ENCODE peak calls at places on chromosome 10, in ten cellular contexts. One of them, this sample, is unnamed.

GRCh38 chr10:117541909-117542705 is 439 bp upstream of the EMX2 start:
- DNase-seq in lower leg skin: peak
- DNase-seq in A549: peak
- DNase-seq in breast epithelium: no peak
- DNase-seq in IMR-90: peak
- DNase-seq in heart left ventricle: no peak
- DNase-seq in adrenal gland: no peak
- DNase-seq in transverse colon: no peak
- DNase-seq in endothelial cell of umbilical vein: no peak
- DNase-seq in esophagus squamous epithelium: no peak
- DNase-seq in this sample: no peak

GRCh38 chr10:115844592-115844991 is 428.4 kb downstream of the GFRA1 start:
- DNase-seq in lower leg skin: no peak
- DNase-seq in A549: no peak
- DNase-seq in breast epithelium: no peak
- DNase-seq in IMR-90: no peak
- DNase-seq in heart left ventricle: no peak
- DNase-seq in adrenal gland: peak
- DNase-seq in transverse colon: no peak
- DNase-seq in endothelial cell of umbilical vein: no peak
- DNase-seq in esophagus squamous epithelium: no peak
- DNase-seq in this sample: no peak

GRCh38 chr10:118832242-118832651 is 77.5 kb upstream of the CACUL1 start:
- DNase-seq in lower leg skin: peak
- DNase-seq in A549: no peak
- DNase-seq in breast epithelium: peak
- DNase-seq in IMR-90: peak
- DNase-seq in heart left ventricle: peak
- DNase-seq in adrenal gland: peak
- DNase-seq in transverse colon: peak
- DNase-seq in endothelial cell of umbilical vein: peak
- DNase-seq in esophagus squamous epithelium: no peak
- DNase-seq in this sample: peak

GRCh38 chr10:74167443-74167842 is 16.4 kb downstream of the ADK start:
- DNase-seq in lower leg skin: no peak
- DNase-seq in A549: no peak
- DNase-seq in breast epithelium: no peak
- DNase-seq in IMR-90: no peak
- DNase-seq in heart left ventricle: no peak
- DNase-seq in adrenal gland: no peak
- DNase-seq in transverse colon: no peak
- DNase-seq in endothelial cell of umbilical vein: no peak
- DNase-seq in esophagus squamous epithelium: no peak
- DNase-seq in this sample: no peak

GRCh38 chr10:71072820-71073205 is 139.6 kb upstream of the UNC5B start:
- DNase-seq in lower leg skin: no peak
- DNase-seq in A549: no peak
- DNase-seq in breast epithelium: no peak
- DNase-seq in IMR-90: no peak
- DNase-seq in heart left ventricle: no peak
- DNase-seq in adrenal gland: no peak
- DNase-seq in transverse colon: no peak
- DNase-seq in endothelial cell of umbilical vein: no peak
- DNase-seq in esophagus squamous epithelium: no peak
- DNase-seq in this sample: no peak

GRCh38 chr10:129530486-129531065 is 63.5 kb downstream of the MGMT start:
- DNase-seq in lower leg skin: no peak
- DNase-seq in A549: no peak
- DNase-seq in breast epithelium: no peak
- DNase-seq in IMR-90: no peak
- DNase-seq in heart left ventricle: peak
- DNase-seq in adrenal gland: no peak
- DNase-seq in transverse colon: no peak
- DNase-seq in endothelial cell of umbilical vein: no peak
- DNase-seq in esophagus squamous epithelium: no peak
- DNase-seq in this sample: peak

GRCh38 chr10:79229830-79230562 is 117.3 kb upstream of the PPIF start:
- DNase-seq in lower leg skin: no peak
- DNase-seq in A549: no peak
- DNase-seq in breast epithelium: no peak
- DNase-seq in IMR-90: peak
- DNase-seq in heart left ventricle: no peak
- DNase-seq in adrenal gland: no peak
- DNase-seq in transverse colon: no peak
- DNase-seq in endothelial cell of umbilical vein: no peak
- DNase-seq in esophagus squamous epithelium: no peak
- DNase-seq in this sample: no peak

GRCh38 chr10:23065549-23065948 is 29.8 kb upstream of the MSRB2 start:
- DNase-seq in lower leg skin: peak
- DNase-seq in A549: peak
- DNase-seq in breast epithelium: peak
- DNase-seq in IMR-90: peak
- DNase-seq in heart left ventricle: peak
- DNase-seq in adrenal gland: peak
- DNase-seq in transverse colon: peak
- DNase-seq in endothelial cell of umbilical vein: peak
- DNase-seq in esophagus squamous epithelium: no peak
- DNase-seq in this sample: peak

GRCh38 chr10:132294561-132295320 is 13.0 kb downstream of the STK32C start:
- DNase-seq in lower leg skin: peak
- DNase-seq in A549: no peak
- DNase-seq in breast epithelium: no peak
- DNase-seq in IMR-90: no peak
- DNase-seq in heart left ventricle: peak
- DNase-seq in adrenal gland: no peak
- DNase-seq in transverse colon: no peak
- DNase-seq in endothelial cell of umbilical vein: no peak
- DNase-seq in esophagus squamous epithelium: no peak
- DNase-seq in this sample: peak

GRCh38 chr10:119197921-119198320 is 9.4 kb upstream of the GRK5 start:
- DNase-seq in lower leg skin: no peak
- DNase-seq in A549: no peak
- DNase-seq in breast epithelium: no peak
- DNase-seq in IMR-90: peak
- DNase-seq in heart left ventricle: no peak
- DNase-seq in adrenal gland: no peak
- DNase-seq in transverse colon: no peak
- DNase-seq in endothelial cell of umbilical vein: peak
- DNase-seq in esophagus squamous epithelium: no peak
- DNase-seq in this sample: no peak

GRCh38 chr10:121154310-121154709 is 303.1 kb downstream of the WDR11 start:
- DNase-seq in lower leg skin: no peak
- DNase-seq in A549: no peak
- DNase-seq in breast epithelium: no peak
- DNase-seq in IMR-90: no peak
- DNase-seq in heart left ventricle: no peak
- DNase-seq in adrenal gland: no peak
- DNase-seq in transverse colon: no peak
- DNase-seq in endothelial cell of umbilical vein: no peak
- DNase-seq in esophagus squamous epithelium: no peak
- DNase-seq in this sample: no peak

GRCh38 chr10:89793649-89794254 is 92.4 kb downstream of the KIF20B start:
- DNase-seq in lower leg skin: no peak
- DNase-seq in A549: peak
- DNase-seq in breast epithelium: no peak
- DNase-seq in IMR-90: peak
- DNase-seq in heart left ventricle: no peak
- DNase-seq in adrenal gland: peak
- DNase-seq in transverse colon: no peak
- DNase-seq in endothelial cell of umbilical vein: peak
- DNase-seq in esophagus squamous epithelium: no peak
- DNase-seq in this sample: no peak

GRCh38 chr10:4941540-4942330 is 21.5 kb upstream of the AKR1C1 start:
- DNase-seq in lower leg skin: no peak
- DNase-seq in A549: peak
- DNase-seq in breast epithelium: no peak
- DNase-seq in IMR-90: peak
- DNase-seq in heart left ventricle: no peak
- DNase-seq in adrenal gland: no peak
- DNase-seq in transverse colon: no peak
- DNase-seq in endothelial cell of umbilical vein: peak
- DNase-seq in esophagus squamous epithelium: no peak
- DNase-seq in this sample: no peak

GRCh38 chr10:132133449-132134291 is 53.1 kb upstream of the DPYSL4 start:
- DNase-seq in lower leg skin: no peak
- DNase-seq in A549: no peak
- DNase-seq in breast epithelium: no peak
- DNase-seq in IMR-90: no peak
- DNase-seq in heart left ventricle: peak
- DNase-seq in adrenal gland: no peak
- DNase-seq in transverse colon: no peak
- DNase-seq in endothelial cell of umbilical vein: no peak
- DNase-seq in esophagus squamous epithelium: no peak
- DNase-seq in this sample: peak

GRCh38 chr10:130201043-130201380 is 64.8 kb downstream of the GLRX3 start:
- DNase-seq in lower leg skin: no peak
- DNase-seq in A549: no peak
- DNase-seq in breast epithelium: no peak
- DNase-seq in IMR-90: no peak
- DNase-seq in heart left ventricle: no peak
- DNase-seq in adrenal gland: no peak
- DNase-seq in transverse colon: no peak
- DNase-seq in endothelial cell of umbilical vein: no peak
- DNase-seq in esophagus squamous epithelium: no peak
- DNase-seq in this sample: no peak

DNA sequence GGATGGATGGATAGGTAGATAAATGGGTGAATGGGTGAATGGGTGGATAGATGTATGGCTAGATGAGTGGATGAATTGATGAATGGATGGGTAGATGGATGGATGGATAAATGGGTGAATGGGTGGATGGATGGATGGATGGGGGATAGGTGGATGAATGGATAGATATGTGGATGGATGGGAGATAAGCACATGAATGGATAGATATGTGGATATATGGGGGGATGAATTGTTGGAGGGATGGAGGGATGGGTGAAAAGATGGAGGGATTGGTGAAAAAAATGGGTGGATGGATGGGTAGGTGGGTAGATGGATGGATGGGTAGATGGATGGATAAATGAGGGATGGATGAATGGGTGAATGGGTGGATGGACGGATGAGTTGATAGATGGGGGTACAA is 196.4 kb downstream of the FRMD4A start:
- DNase-seq in lower leg skin: no peak
- DNase-seq in A549: no peak
- DNase-seq in breast epithelium: no peak
- DNase-seq in IMR-90: no peak
- DNase-seq in heart left ventricle: no peak
- DNase-seq in adrenal gland: no peak
- DNase-seq in transverse colon: no peak
- DNase-seq in endothelial cell of umbilical vein: no peak
- DNase-seq in esophagus squamous epithelium: no peak
- DNase-seq in this sample: no peak
- H3K4me3 ChIP-seq in lower leg skin: no peak
- H3K4me3 ChIP-seq in A549: no peak
- H3K4me3 ChIP-seq in breast epithelium: no peak
- H3K4me3 ChIP-seq in IMR-90: no peak
- H3K4me3 ChIP-seq in heart left ventricle: no peak
- H3K4me3 ChIP-seq in adrenal gland: no peak
- H3K4me3 ChIP-seq in transverse colon: no peak
- H3K4me3 ChIP-seq in endothelial cell of umbilical vein: no peak
- H3K4me3 ChIP-seq in esophagus squamous epithelium: no peak
- H3K4me3 ChIP-seq in this sample: no peak

GRCh38 chr10:18658992-18659783 is at the start of gene ARL5B:
- DNase-seq in lower leg skin: peak
- DNase-seq in A549: peak
- DNase-seq in breast epithelium: peak
- DNase-seq in IMR-90: peak
- DNase-seq in heart left ventricle: peak
- DNase-seq in adrenal gland: peak
- DNase-seq in transverse colon: peak
- DNase-seq in endothelial cell of umbilical vein: peak
- DNase-seq in esophagus squamous epithelium: peak
- DNase-seq in this sample: peak
- TF ChIP-seq POLR2A in lower leg skin: no peak
- TF ChIP-seq POLR2A in A549: peak
- TF ChIP-seq POLR2A in breast epithelium: peak
- TF ChIP-seq POLR2A in IMR-90: peak
- TF ChIP-seq POLR2A in heart left ventricle: peak
- TF ChIP-seq POLR2A in adrenal gland: peak
- TF ChIP-seq POLR2A in transverse colon: peak
- TF ChIP-seq POLR2A in endothelial cell of umbilical vein: peak
- TF ChIP-seq POLR2A in esophagus squamous epithelium: peak
- TF ChIP-seq POLR2A in this sample: peak

GRCh38 chr10:3658766-3659165 is 126.2 kb downstream of the KLF6 start:
- DNase-seq in lower leg skin: no peak
- DNase-seq in A549: no peak
- DNase-seq in breast epithelium: no peak
- DNase-seq in IMR-90: no peak
- DNase-seq in heart left ventricle: no peak
- DNase-seq in adrenal gland: no peak
- DNase-seq in transverse colon: no peak
- DNase-seq in endothelial cell of umbilical vein: no peak
- DNase-seq in esophagus squamous epithelium: no peak
- DNase-seq in this sample: no peak

GRCh38 chr10:3654496-3654895 is 130.5 kb downstream of the KLF6 start:
- DNase-seq in lower leg skin: no peak
- DNase-seq in A549: no peak
- DNase-seq in breast epithelium: no peak
- DNase-seq in IMR-90: peak
- DNase-seq in heart left ventricle: no peak
- DNase-seq in adrenal gland: no peak
- DNase-seq in transverse colon: no peak
- DNase-seq in endothelial cell of umbilical vein: no peak
- DNase-seq in esophagus squamous epithelium: no peak
- DNase-seq in this sample: no peak

GRCh38 chr10:3652886-3653285 is 132.1 kb downstream of the KLF6 start:
- DNase-seq in lower leg skin: no peak
- DNase-seq in A549: no peak
- DNase-seq in breast epithelium: peak
- DNase-seq in IMR-90: peak
- DNase-seq in heart left ventricle: no peak
- DNase-seq in adrenal gland: no peak
- DNase-seq in transverse colon: no peak
- DNase-seq in endothelial cell of umbilical vein: no peak
- DNase-seq in esophagus squamous epithelium: no peak
- DNase-seq in this sample: no peak

GRCh38 chr10:3656214-3656613 is 128.8 kb downstream of the KLF6 start:
- DNase-seq in lower leg skin: no peak
- DNase-seq in A549: no peak
- DNase-seq in breast epithelium: no peak
- DNase-seq in IMR-90: no peak
- DNase-seq in heart left ventricle: no peak
- DNase-seq in adrenal gland: no peak
- DNase-seq in transverse colon: no peak
- DNase-seq in endothelial cell of umbilical vein: no peak
- DNase-seq in esophagus squamous epithelium: no peak
- DNase-seq in this sample: no peak

GRCh38 chr10:3655528-3655927 is 129.5 kb downstream of the KLF6 start:
- DNase-seq in lower leg skin: no peak
- DNase-seq in A549: no peak
- DNase-seq in breast epithelium: no peak
- DNase-seq in IMR-90: no peak
- DNase-seq in heart left ventricle: no peak
- DNase-seq in adrenal gland: no peak
- DNase-seq in transverse colon: no peak
- DNase-seq in endothelial cell of umbilical vein: no peak
- DNase-seq in esophagus squamous epithelium: no peak
- DNase-seq in this sample: no peak
- H3K4me3 ChIP-seq in lower leg skin: no peak
- H3K4me3 ChIP-seq in A549: no peak
- H3K4me3 ChIP-seq in breast epithelium: no peak
- H3K4me3 ChIP-seq in IMR-90: no peak
- H3K4me3 ChIP-seq in heart left ventricle: no peak
- H3K4me3 ChIP-seq in adrenal gland: no peak
- H3K4me3 ChIP-seq in transverse colon: no peak
- H3K4me3 ChIP-seq in endothelial cell of umbilical vein: no peak
- H3K4me3 ChIP-seq in esophagus squamous epithelium: no peak
- H3K4me3 ChIP-seq in this sample: no peak

GRCh38 chr10:98253499-98253898 is 14.5 kb downstream of the LOXL4 start:
- DNase-seq in lower leg skin: no peak
- DNase-seq in A549: no peak
- DNase-seq in breast epithelium: no peak
- DNase-seq in IMR-90: no peak
- DNase-seq in heart left ventricle: no peak
- DNase-seq in adrenal gland: no peak
- DNase-seq in transverse colon: no peak
- DNase-seq in endothelial cell of umbilical vein: no peak
- DNase-seq in esophagus squamous epithelium: no peak
- DNase-seq in this sample: no peak
- TF ChIP-seq POLR2A in lower leg skin: no peak
- TF ChIP-seq POLR2A in A549: no peak
- TF ChIP-seq POLR2A in breast epithelium: no peak
- TF ChIP-seq POLR2A in IMR-90: no peak
- TF ChIP-seq POLR2A in heart left ventricle: no peak
- TF ChIP-seq POLR2A in adrenal gland: no peak
- TF ChIP-seq POLR2A in transverse colon: no peak
- TF ChIP-seq POLR2A in endothelial cell of umbilical vein: no peak
- TF ChIP-seq POLR2A in esophagus squamous epithelium: no peak
- TF ChIP-seq POLR2A in this sample: no peak